ENCODE peak calls at places on chromosome 3, in four cellular contexts. B is NCI-H2081, L is HT-29, N is COR-L47. U is an unnamed sample.

GRCh38 chr3:131914090-131914691 is 120.6 kb downstream of the CPNE4 start:
- DNase-seq in L (no peak), N (no peak), B (no peak), U (no peak)

GRCh38 chr3:112635674-112636073 is 5.3 kb downstream of the CCDC80 start:
- DNase-seq in N (no peak), B (no peak), L (no peak), U (no peak)

GRCh38 chr3:184284696-184285095 is 8.9 kb downstream of the ECE2 start:
- DNase-seq in N (peak), L (peak), B (peak), U (no peak)

GRCh38 chr3:97691354-97691753 is 73.2 kb upstream of the ARL6 start:
- DNase-seq in N (no peak), L (no peak), B (no peak), U (no peak)

GRCh38 chr3:179671709-179672337 is 19.0 kb downstream of the USP13 start:
- DNase-seq in N (no peak), L (no peak), B (no peak), U (no peak)

GRCh38 chr3:50248387-50248786 is 12.4 kb downstream of the GNAI2 start:
- DNase-seq in N (no peak), B (no peak), L (no peak), U (peak)

GRCh38 chr3:31882431-31882830 is 98.6 kb downstream of the OSBPL10 start:
- DNase-seq in N (no peak), B (no peak), L (no peak), U (no peak)

GRCh38 chr3:58526124-58526957 is 10.6 kb downstream of the ACOX2 start:
- DNase-seq in N (no peak), L (no peak), B (no peak), U (no peak)

U was measured in spleen.